ENCODE peak calls at places on chromosomes 11 and 22, in seven cellular contexts. Y is testis, Q is A673, P is mammary epithelial cell, E is upper lobe of right lung, X is lung, O is iPS DF 6.9. I is an unnamed sample.

GRCh38 chr11:126153999-126154398 is 57.5 kb downstream of the RPUSD4 start:
- DNase-seq in P (no peak), X (no peak), Y (no peak), E (no peak), O (no peak), Q (peak; percentile 64), I (no peak)

GRCh38 chr11:66080055-66080817 is 10.2 kb downstream of the PACS1 start:
- DNase-seq in Q (peak; percentile 69), O (no peak), X (peak; percentile 41), Y (no peak), P (peak; percentile 66), E (no peak), I (no peak)

GRCh38 chr11:126332221-126332711 is 23.2 kb upstream of the ST3GAL4 start:
- DNase-seq in E (peak; percentile 40), Y (peak; percentile 86), O (no peak), X (no peak), P (peak; percentile 82), Q (no peak), I (no peak)

GRCh38 chr11:112555491-112556364 is 295.1 kb upstream of the PLET1 start:
- DNase-seq in O (peak; percentile 33), X (peak; percentile 63), Y (peak; percentile 54), P (peak; percentile 9), Q (peak; percentile 89), E (peak; percentile 84), I (no peak)

GRCh38 chr11:77180346-77180745 is 52.3 kb downstream of the MYO7A start:
- DNase-seq in E (no peak), X (no peak), P (no peak), Y (no peak), O (no peak), Q (no peak), I (no peak)

GRCh38 chr22:19663821-19664325 is 50.4 kb upstream of the SEPTIN5 start:
- DNase-seq in P (no peak), O (no peak), X (no peak), Q (peak; percentile 85), E (no peak), Y (peak; percentile 57), I (peak; percentile 72)

GRCh38 chr22:46328797-46329196 is 6.7 kb upstream of the TRMU start:
- DNase-seq in X (no peak), E (no peak), Q (no peak), Y (no peak), O (no peak), P (no peak), I (no peak)

GRCh38 chr11:126210871-126211235 is 597 bp downstream of the RPUSD4 start:
- DNase-seq in Q (no peak), E (no peak), P (no peak), X (no peak), O (no peak), Y (no peak), I (no peak)

GRCh38 chr11:114308689-114309089 is 12.5 kb downstream of the NNMT start:
- DNase-seq in E (no peak), X (peak; percentile 42), Y (no peak), Q (no peak), O (no peak), P (peak; percentile 76), I (no peak)

GRCh38 chr11:78080818-78081495 is 1.3 kb upstream of the NDUFC2 start:
- DNase-seq in O (no peak), P (peak; percentile 14), Q (no peak), X (no peak), E (no peak), Y (no peak), I (no peak)

GRCh38 chr22:24796860-24797259 is 9.2 kb upstream of the SGSM1 start:
- DNase-seq in O (no peak), P (no peak), X (no peak), Q (no peak), Y (no peak), E (no peak), I (no peak)

GRCh38 chr11:76023408-76024068 is 182.8 kb downstream of the WNT11 start:
- DNase-seq in P (peak; percentile 79), Y (no peak), O (no peak), E (no peak), Q (no peak), X (no peak), I (no peak)

GRCh38 chr22:48301421-48301820 is 1526.3 kb downstream of the BRD1 start:
- DNase-seq in O (no peak), P (no peak), X (peak; percentile 87), Y (no peak), Q (no peak), E (peak; percentile 92), I (no peak)

GRCh38 chr11:5257296-5257695 is 2.7 kb upstream of the HBG2 start:
- DNase-seq in P (no peak), Q (no peak), E (no peak), Y (no peak), O (peak; percentile 43), X (no peak), I (no peak)

GRCh38 chr11:73637012-73637411 is 9.4 kb upstream of the PLEKHB1 start:
- DNase-seq in O (no peak), P (no peak), Y (no peak), E (no peak), X (no peak), Q (no peak), I (no peak)

GRCh38 chr11:73185680-73186293 is 32.3 kb upstream of the P2RY2 start:
- DNase-seq in Q (no peak), O (no peak), E (no peak), P (peak; percentile 96), Y (no peak), X (no peak), I (no peak)

GRCh38 chr11:93842461-93842860 is 8.0 kb downstream of the VSTM5 start:
- DNase-seq in X (no peak), E (no peak), O (no peak), P (peak; percentile 86), Q (no peak), Y (no peak), I (no peak)

GRCh38 chr22:22176929-22177616 is 67.5 kb upstream of the VPREB1 start:
- DNase-seq in E (no peak), Y (no peak), Q (no peak), O (no peak), X (no peak), P (no peak), I (peak; percentile 49)

GRCh38 chr11:44858796-44859527 is 91.7 kb downstream of the TP53I11 start:
- DNase-seq in X (no peak), E (no peak), P (no peak), Y (no peak), Q (no peak), O (no peak), I (no peak)
- H3K4me1 ChIP-seq in X (no peaks in the 10 kb centered on the region), E (peaks cover 15% of the 10 kb centered on the region), P (peaks cover 11% of the 10 kb centered on the region), Y (peaks cover 5% of the 10 kb centered on the region), Q (peaks cover 14% of the 10 kb centered on the region), O (peaks cover 12% of the 10 kb centered on the region), I (peaks cover 7% of the 10 kb centered on the region)

DNA sequence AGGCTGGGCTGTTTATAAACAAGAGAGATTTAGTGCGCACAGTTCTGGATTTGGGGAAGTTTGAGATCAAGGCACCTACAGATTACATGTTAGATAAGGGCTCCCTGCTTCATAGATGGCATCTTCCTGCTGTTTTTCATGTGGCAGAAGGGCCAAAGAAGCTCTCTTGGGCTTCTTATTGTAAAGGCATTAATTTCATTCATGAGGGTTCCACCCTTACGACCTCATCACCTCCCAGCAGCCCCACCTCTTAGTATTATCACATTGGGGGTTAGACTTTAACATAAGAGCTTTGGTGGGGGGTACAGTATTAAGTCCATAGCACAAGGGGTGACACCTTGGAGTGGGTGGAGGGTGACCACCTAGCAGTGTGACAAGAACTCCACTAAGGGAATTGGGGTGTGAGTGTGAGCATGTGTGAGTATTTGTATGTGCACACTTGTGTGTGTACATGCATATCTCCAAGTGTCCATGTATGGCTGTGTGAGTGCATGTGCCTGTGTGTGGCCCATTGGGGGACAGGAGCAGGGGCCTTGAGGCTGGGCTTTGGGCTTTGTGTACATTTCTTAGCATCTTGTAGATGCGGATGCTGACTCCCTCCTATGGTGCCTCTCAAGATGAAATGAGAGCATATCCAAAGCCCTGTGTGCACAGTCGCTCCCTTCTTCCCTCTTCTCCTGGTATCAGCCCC is 42.7 kb downstream of the BCR start:
- DNase-seq in E (no peak), O (no peak), P (no peak), X (no peak), Y (no peak), Q (no peak), I (no peak)
- H3K4me1 ChIP-seq in E (peaks cover 91% of the 10 kb centered on the region), O (peaks cover 27% of the 10 kb centered on the region), P (peaks cover 69% of the 10 kb centered on the region), X (peaks cover 49% of the 10 kb centered on the region), Y (peaks cover 32% of the 10 kb centered on the region), Q (peaks cover 60% of the 10 kb centered on the region), I (peaks cover 46% of the 10 kb centered on the region)

DNA sequence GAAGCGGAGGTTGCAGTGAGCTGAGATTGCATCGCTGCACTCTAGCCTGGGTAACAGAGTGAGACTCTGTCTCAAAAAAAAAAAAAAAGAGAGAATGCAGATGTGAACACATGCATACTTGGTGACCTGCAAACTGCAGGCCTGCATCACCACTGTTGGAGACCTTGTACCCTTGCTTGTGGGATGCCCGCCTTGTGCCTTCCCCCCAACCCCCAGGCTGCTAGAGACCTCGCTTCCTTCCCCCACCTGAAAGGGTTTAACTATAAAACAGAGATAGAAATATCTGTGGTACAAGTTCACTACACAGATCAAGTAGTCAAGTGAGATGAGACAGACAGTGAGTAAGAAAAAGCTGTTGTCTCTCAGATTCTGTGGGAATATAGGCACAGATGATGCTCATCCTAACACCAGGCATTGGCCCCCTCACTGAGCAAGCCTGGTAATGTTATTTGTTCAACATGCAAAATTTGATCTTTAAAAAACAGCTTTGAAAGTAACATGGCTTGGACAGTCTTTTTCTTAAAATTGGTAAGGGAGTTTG is 32.3 kb downstream of the TNRC6B start:
- DNase-seq in X (no peak), P (no peak), Y (no peak), O (no peak), E (no peak), Q (no peak), I (no peak)
- H3K4me1 ChIP-seq in X (peaks cover 35% of the 10 kb centered on the region), P (peaks cover 4% of the 10 kb centered on the region), Y (peaks cover 18% of the 10 kb centered on the region), O (peaks cover 7% of the 10 kb centered on the region), E (peaks cover 46% of the 10 kb centered on the region), Q (peaks cover 30% of the 10 kb centered on the region), I (peaks cover 56% of the 10 kb centered on the region)

GRCh38 chr11:46117842-46118241 is 3.4 kb downstream of the PHF21A start:
- DNase-seq in X (no peak), O (no peak), P (no peak), E (no peak), Y (no peak), Q (peak; percentile 68), I (no peak)

GRCh38 chr11:46112961-46113617 is 8.2 kb downstream of the PHF21A start:
- DNase-seq in P (peak; percentile 55), O (no peak), Y (peak; percentile 67), X (no peak), Q (peak; percentile 96), E (no peak), I (no peak)

GRCh38 chr11:46114378-46114777 is 6.9 kb downstream of the PHF21A start:
- DNase-seq in Q (no peak), E (no peak), X (no peak), Y (no peak), P (no peak), O (no peak), I (no peak)

GRCh38 chr11:46116007-46116711 is 5.1 kb downstream of the PHF21A start:
- DNase-seq in Q (no peak), P (no peak), X (no peak), Y (no peak), O (no peak), E (no peak), I (no peak)

GRCh38 chr11:46114961-46115360 is 6.3 kb downstream of the PHF21A start:
- DNase-seq in O (no peak), E (no peak), X (no peak), Q (no peak), P (no peak), Y (no peak), I (no peak)
- H3K4me1 ChIP-seq in O (no peaks in the 10 kb centered on the region), E (peaks cover 54% of the 10 kb centered on the region), X (peaks cover 10% of the 10 kb centered on the region), Q (peaks cover 47% of the 10 kb centered on the region), P (peaks cover 10% of the 10 kb centered on the region), Y (peaks cover 42% of the 10 kb centered on the region), I (peaks cover 48% of the 10 kb centered on the region)

I was measured in vagina.